ENCODE peak calls at places on chromosomes 13 and 19, in five cellular contexts. S, P, F, W and K are unnamed samples.

GRCh38 chr19:38849746-38850230 is at the start of gene HNRNPL:
- DNase-seq in S (peak), P (no peak), F (peak), W (no peak), K (no peak)

GRCh38 chr19:5156231-5156986 is 184.2 kb downstream of the PTPRS start:
- DNase-seq in S (no peak), P (no peak), F (no peak), W (no peak), K (no peak)

GRCh38 chr13:21934309-21934708 is 263.4 kb downstream of the FGF9 start:
- DNase-seq in S (no peak), P (no peak), F (no peak), W (no peak), K (no peak)

GRCh38 chr13:41054212-41054877 is 7.0 kb upstream of the WBP4 start:
- DNase-seq in S (no peak), P (no peak), F (peak), W (no peak), K (peak)

GRCh38 chr19:47848871-47849473 is 10.1 kb upstream of the TPRX2 start:
- DNase-seq in S (no peak), P (no peak), F (no peak), W (peak), K (no peak)

GRCh38 chr13:75687145-75687763 is 51.1 kb downstream of the LMO7 start:
- DNase-seq in S (no peak), P (no peak), F (no peak), W (no peak), K (no peak)

GRCh38 chr19:47095707-47096704 is 17.6 kb downstream of the ZC3H4 start:
- DNase-seq in S (no peak), P (no peak), F (no peak), W (no peak), K (no peak)

GRCh38 chr13:44136693-44137268 is 236.8 kb upstream of the SERP2 start:
- DNase-seq in S (no peak), P (no peak), F (no peak), W (no peak), K (no peak)

GRCh38 chr19:48424694-48425219 is 21.0 kb upstream of the GRWD1 start:
- DNase-seq in S (no peak), P (peak), F (no peak), W (peak), K (no peak)

GRCh38 chr13:30138511-30138910 is 168.8 kb downstream of the KATNAL1 start:
- DNase-seq in S (no peak), P (no peak), F (no peak), W (no peak), K (no peak)

GRCh38 chr19:16125738-16126495 is 14.2 kb downstream of the RAB8A start:
- DNase-seq in S (no peak), P (no peak), F (no peak), W (peak), K (no peak)

GRCh38 chr19:18284710-18285430 is 3.4 kb upstream of the JUND start:
- DNase-seq in S (no peak), P (no peak), F (no peak), W (no peak), K (no peak)

GRCh38 chr19:33492090-33492489 is 29.5 kb downstream of the PEPD start:
- DNase-seq in S (no peak), P (no peak), F (no peak), W (no peak), K (no peak)

GRCh38 chr19:5799247-5800241 is 5.3 kb upstream of the NRTN start:
- DNase-seq in S (no peak), P (no peak), F (no peak), W (no peak), K (no peak)

GRCh38 chr13:79307866-79308298 is 98.2 kb downstream of the RBM26 start:
- DNase-seq in S (no peak), P (no peak), F (no peak), W (no peak), K (no peak)

GRCh38 chr13:114100446-114101320 is 31.7 kb downstream of the RASA3 start:
- DNase-seq in S (no peak), P (no peak), F (no peak), W (no peak), K (no peak)

GRCh38 chr13:113646376-113646775 is 11.6 kb downstream of the ATP4B start:
- DNase-seq in S (no peak), P (no peak), F (no peak), W (no peak), K (no peak)

GRCh38 chr13:71252191-71252704 is 614.8 kb downstream of the DACH1 start:
- DNase-seq in S (no peak), P (no peak), F (no peak), W (no peak), K (no peak)

GRCh38 chr13:108643646-108644353 is 14.4 kb downstream of the MYO16 start:
- DNase-seq in S (no peak), P (no peak), F (no peak), W (no peak), K (no peak)

GRCh38 chr19:53365134-53365898 is at the start of gene ZNF525:
- DNase-seq in S (peak), P (peak), F (peak), W (peak), K (peak)

GRCh38 chr19:47112166-47112663 is 1.4 kb downstream of the ZC3H4 start:
- DNase-seq in S (peak), P (peak), F (peak), W (peak), K (peak)

GRCh38 chr19:36115453-36116343 is at the start of gene TBCB:
- DNase-seq in S (peak), P (no peak), F (peak), W (peak), K (peak)

GRCh38 chr13:84653915-84654534 is 771.8 kb upstream of the SLITRK1 start:
- DNase-seq in S (no peak), P (no peak), F (no peak), W (no peak), K (no peak)

GRCh38 chr13:77345150-77345780 is 18.4 kb upstream of the MYCBP2 start:
- DNase-seq in S (no peak), P (no peak), F (no peak), W (no peak), K (no peak)

GRCh38 chr19:19613456-19613855 is 5.0 kb downstream of the PBX4 start:
- DNase-seq in S (no peak), P (peak), F (no peak), W (no peak), K (no peak)

GRCh38 chr19:49590971-49591730 is at the start of gene PRR12:
- DNase-seq in S (no peak), P (peak), F (peak), W (peak), K (peak)

GRCh38 chr19:10292206-10292788 is 2.5 kb downstream of the ICAM5 start:
- DNase-seq in S (peak), P (no peak), F (peak), W (peak), K (peak)

GRCh38 chr13:33690321-33690720 is 127.6 kb upstream of the RFC3 start:
- DNase-seq in S (no peak), P (no peak), F (no peak), W (no peak), K (no peak)

GRCh38 chr13:28040977-28041376 is 52.5 kb upstream of the URAD start:
- DNase-seq in S (no peak), P (no peak), F (no peak), W (no peak), K (no peak)

GRCh38 chr19:10516671-10517286 is 468 bp downstream of the S1PR5 start:
- DNase-seq in S (no peak), P (no peak), F (no peak), W (peak), K (no peak)

GRCh38 chr19:6459356-6460098 is at the start of gene SLC25A23:
- DNase-seq in S (no peak), P (peak), F (peak), W (peak), K (peak)